ENCODE peak calls at places on chromosomes 2 and 18, in six cellular contexts. Q is HCT116, J is upper lobe of right lung, U is PC-9, L is lung, D is ovary. N is an unnamed sample. For H3K27me3 and H3K4me1, the result is how much of the 10 kb centered on the place peaks cover.

GRCh38 chr2:125085904-125086303 is 1060.8 kb downstream of the CNTNAP5 start:
- DNase-seq in Q (no peak), J (no peak), U (no peak), L (no peak), D (no peak), N (no peak)

GRCh38 chr2:48238381-48238780 is 291.6 kb upstream of the STON1 start:
- DNase-seq in Q (no peak), J (no peak), U (no peak), L (no peak), D (no peak), N (no peak)

GRCh38 chr18:40529478-40529877 is 1425.6 kb upstream of the PIK3C3 start:
- DNase-seq in Q (no peak), J (no peak), U (no peak), L (no peak), D (no peak), N (no peak)

GRCh38 chr2:120863173-120863545 is 127.5 kb downstream of the GLI2 start:
- DNase-seq in Q (no peak), J (peak), U (no peak), L (no peak), D (peak), N (no peak)

GRCh38 chr2:75526842-75527241 is 33.9 kb downstream of the EVA1A start:
- DNase-seq in Q (no peak), J (no peak), U (no peak), L (no peak), D (no peak), N (no peak)

GRCh38 chr18:27942706-27943105 is 234.2 kb downstream of the CDH2 start:
- DNase-seq in Q (no peak), J (no peak), U (peak), L (no peak), D (no peak), N (no peak)

GRCh38 chr2:190655570-190655969 is 6.7 kb downstream of the NAB1 start:
- DNase-seq in Q (no peak), J (no peak), U (no peak), L (no peak), D (no peak), N (no peak)

GRCh38 chr2:146642066-146642465 is 1202.8 kb upstream of the ACVR2A start:
- DNase-seq in Q (no peak), J (no peak), U (no peak), L (no peak), D (no peak), N (no peak)

GRCh38 chr2:60998628-60999545 is 18.6 kb upstream of the PEX13 start:
- DNase-seq in Q (no peak), J (no peak), U (no peak), L (no peak), D (no peak), N (no peak)

GRCh38 chr2:38509322-38509946 is 93.3 kb downstream of the HNRNPLL start:
- DNase-seq in Q (no peak), J (no peak), U (no peak), L (no peak), D (no peak), N (no peak)

GRCh38 chr2:189179607-189179979 is at the start of gene COL5A2:
- DNase-seq in Q (no peak), J (no peak), U (no peak), L (no peak), D (peak), N (no peak)

GRCh38 chr2:173326806-173327205 is 27.9 kb upstream of the CDCA7 start:
- DNase-seq in Q (no peak), J (no peak), U (no peak), L (no peak), D (no peak), N (no peak)

GRCh38 chr2:225354281-225354774 is 45.2 kb upstream of the NYAP2 start:
- DNase-seq in Q (peak), J (no peak), U (no peak), L (no peak), D (no peak), N (no peak)

GRCh38 chr2:149098722-149099121 is 60.2 kb downstream of the LYPD6B start:
- DNase-seq in Q (no peak), J (no peak), U (no peak), L (no peak), D (no peak), N (no peak)

GRCh38 chr2:138827426-138828054 is 47.4 kb upstream of the NXPH2 start:
- DNase-seq in Q (peak), J (no peak), U (peak), L (no peak), D (no peak), N (no peak)

GRCh38 chr2:27442981-27443323 is 771 bp downstream of the KRTCAP3 start:
- DNase-seq in Q (no peak), J (no peak), U (peak), L (no peak), D (peak), N (peak)

GRCh38 chr2:27441958-27442281 is 261 bp upstream of the KRTCAP3 start:
- DNase-seq in Q (no peak), J (no peak), U (no peak), L (no peak), D (no peak), N (no peak)

GRCh38 chr2:27441226-27441926 is 805 bp upstream of the KRTCAP3 start:
- DNase-seq in Q (no peak), J (no peak), U (no peak), L (no peak), D (peak), N (no peak)

GRCh38 chr2:27445155-27445554 is 3.0 kb downstream of the KRTCAP3 start:
- DNase-seq in Q (no peak), J (no peak), U (no peak), L (no peak), D (no peak), N (no peak)

DNA sequence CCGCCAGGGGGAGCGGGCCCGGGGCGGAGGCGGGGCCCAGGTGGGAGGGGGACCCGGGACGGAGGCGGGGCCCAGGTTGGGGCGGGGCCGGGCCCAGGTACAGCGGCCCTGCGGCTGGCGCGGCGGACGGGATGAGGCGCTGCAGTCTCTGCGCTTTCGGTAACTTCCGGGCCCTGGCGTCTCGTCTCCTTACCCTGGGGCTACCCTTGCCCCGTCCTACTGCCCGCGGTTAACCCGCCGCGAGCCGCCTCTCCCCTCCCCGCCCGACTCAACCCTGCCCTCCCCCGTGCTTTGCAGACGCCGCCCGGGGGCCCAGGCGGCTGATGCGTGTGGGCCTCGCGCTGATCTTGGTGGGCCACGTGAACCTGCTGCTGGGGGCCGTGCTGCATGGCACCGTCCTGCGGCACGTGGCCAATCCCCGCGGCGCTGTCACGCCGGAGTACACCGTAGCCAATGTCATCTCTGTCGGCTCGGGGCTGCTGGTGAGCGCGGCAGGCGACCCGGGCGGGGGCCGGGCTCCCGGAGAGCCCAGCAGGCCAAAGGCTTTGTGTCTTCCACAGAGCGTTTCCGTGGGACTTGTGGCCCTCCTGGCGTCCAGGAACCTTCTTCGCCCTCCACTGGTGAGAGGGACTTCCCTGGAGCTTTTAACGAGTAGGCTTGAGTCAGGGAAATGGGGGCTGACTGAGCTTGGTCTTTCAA is at the start of gene KRTCAP3:
- DNase-seq in Q (peak), J (peak), U (peak), L (peak), D (peak), N (peak)
- TF ChIP-seq CTCF in Q (peak), J (no peak), U (peak), L (no peak), D (no peak), N (no peak)

DNA sequence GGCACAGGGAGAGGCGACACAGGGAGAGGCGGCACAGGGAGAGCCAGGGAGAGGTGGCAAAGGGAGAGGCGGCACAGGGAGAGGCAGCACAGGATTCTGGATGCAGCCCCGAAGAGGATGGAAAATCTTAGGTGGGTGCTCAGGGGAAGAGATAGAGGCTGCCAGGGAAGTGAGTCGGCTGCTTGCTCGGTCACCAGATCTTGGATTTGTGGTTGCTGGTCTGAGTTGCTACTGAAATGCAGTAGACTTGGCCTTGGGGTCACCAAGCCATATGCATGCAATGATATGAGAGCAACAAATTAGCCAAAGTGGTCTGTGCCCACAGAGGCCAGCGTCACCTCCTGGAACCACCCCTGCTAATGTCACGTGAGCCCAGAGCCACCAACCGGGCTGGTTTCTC is 117.2 kb upstream of the SALL3 start:
- DNase-seq in Q (no peak), J (no peak), U (no peak), L (no peak), D (no peak), N (no peak)
- H3K27me3 ChIP-seq in Q (under half), J (under half), U (half or more), L (under half), D (under half), N (under half)

DNA sequence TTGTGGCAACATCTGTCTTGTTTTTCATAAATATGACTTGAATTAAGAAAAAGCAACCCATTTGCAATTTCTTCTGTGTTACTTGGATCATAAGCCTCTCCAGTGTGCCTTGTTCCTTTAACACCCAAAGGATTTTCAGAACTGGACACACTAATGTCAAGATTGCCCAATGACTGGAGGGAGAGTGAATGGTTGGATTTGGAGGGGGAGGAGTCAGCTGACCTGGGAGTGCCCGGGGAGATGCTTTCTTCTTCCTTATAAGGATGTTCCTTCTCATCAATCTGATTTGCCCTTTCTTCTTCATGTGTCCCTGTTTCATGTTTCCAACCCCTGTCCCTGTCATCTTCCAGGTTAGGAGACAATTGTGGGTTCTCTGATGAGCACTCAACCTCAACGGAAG is 48.8 kb downstream of the ALPK2 start:
- DNase-seq in Q (no peak), J (no peak), U (no peak), L (no peak), D (no peak), N (no peak)
- H3K4me1 ChIP-seq in Q (half or more), J (under half), U (under half), L (under half), D (under half), N (under half)

GRCh38 chr2:15738965-15739364 is 147.3 kb downstream of the DDX1 start:
- DNase-seq in Q (no peak), J (no peak), U (no peak), L (no peak), D (no peak), N (no peak)
- TF ChIP-seq CTCF in Q (no peak), J (no peak), U (no peak), L (no peak), D (no peak), N (no peak)

GRCh38 chr18:78939105-78939504 is 40.5 kb upstream of the SALL3 start:
- DNase-seq in Q (no peak), J (no peak), U (no peak), L (no peak), D (no peak), N (no peak)

GRCh38 chr18:78935406-78935805 is 44.2 kb upstream of the SALL3 start:
- DNase-seq in Q (no peak), J (peak), U (no peak), L (no peak), D (no peak), N (no peak)

GRCh38 chr18:78937166-78937565 is 42.5 kb upstream of the SALL3 start:
- DNase-seq in Q (no peak), J (no peak), U (no peak), L (no peak), D (no peak), N (no peak)

GRCh38 chr18:78936251-78937005 is 43.2 kb upstream of the SALL3 start:
- DNase-seq in Q (no peak), J (no peak), U (no peak), L (no peak), D (no peak), N (no peak)

DNA sequence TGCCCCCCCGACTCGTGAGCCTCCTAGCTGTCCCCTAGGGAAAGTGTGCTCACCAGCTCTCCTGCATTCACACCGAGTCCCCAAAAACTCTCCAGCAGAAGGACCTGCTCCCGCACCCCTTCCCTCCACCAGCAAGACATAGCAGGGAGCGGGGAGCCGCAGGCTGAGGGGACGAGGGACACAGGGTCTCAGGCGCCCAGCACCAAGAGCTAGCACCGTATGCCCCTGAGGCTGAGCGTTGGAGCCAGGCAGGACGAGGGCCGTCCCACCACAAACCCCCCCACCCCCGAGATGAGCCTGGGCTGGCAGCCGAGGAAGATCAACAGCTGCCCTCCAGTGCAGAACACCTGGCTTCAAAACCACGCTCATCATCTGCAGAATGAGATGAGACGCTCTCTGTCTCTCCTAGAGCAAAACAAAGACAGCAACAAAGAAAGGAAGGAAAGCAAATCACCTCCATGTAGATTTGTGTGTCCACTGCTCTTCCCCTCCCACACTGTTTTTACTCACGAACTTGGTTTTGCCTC is 39.8 kb upstream of the SALL3 start:
- DNase-seq in Q (no peak), J (no peak), U (no peak), L (no peak), D (no peak), N (no peak)
- H3K27me3 ChIP-seq in Q (under half), J (under half), U (half or more), L (under half), D (under half), N (under half)

DNA sequence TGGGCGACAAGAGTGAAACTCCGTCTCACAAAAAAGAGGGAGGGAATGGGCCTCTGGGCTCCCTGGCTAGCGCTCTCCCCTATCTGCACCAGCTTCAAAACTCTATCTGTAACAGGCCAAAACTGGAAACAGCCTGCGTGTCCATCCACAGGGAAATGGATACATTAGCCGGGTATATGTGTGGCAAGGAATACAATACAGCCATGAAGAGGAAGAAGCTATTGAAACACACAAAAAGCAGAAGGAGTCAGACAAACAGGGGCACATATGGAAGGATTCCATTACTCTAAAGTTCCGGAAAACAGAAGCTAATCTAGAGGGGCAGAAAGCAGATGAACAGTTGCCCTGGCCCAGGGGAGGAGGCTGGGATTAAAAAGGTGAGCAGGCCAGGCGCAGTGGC is 24.6 kb upstream of the SLC35F6 start:
- DNase-seq in Q (no peak), J (no peak), U (no peak), L (no peak), D (no peak), N (no peak)
- H3K4me1 ChIP-seq in Q (under half), J (under half), U (under half), L (under half), D (under half), N (under half)

GRCh38 chr2:63053889-63054725 is 3.5 kb downstream of the OTX1 start:
- DNase-seq in Q (no peak), J (no peak), U (no peak), L (no peak), D (peak), N (no peak)
- TF ChIP-seq CTCF in Q (no peak), J (peak), U (no peak), L (no peak), D (no peak), N (no peak)

GRCh38 chr2:562391-563364 is 114.5 kb downstream of the TMEM18 start:
- DNase-seq in Q (no peak), J (no peak), U (no peak), L (no peak), D (no peak), N (no peak)

GRCh38 chr2:567496-567864 is 109.7 kb downstream of the TMEM18 start:
- DNase-seq in Q (no peak), J (no peak), U (no peak), L (no peak), D (no peak), N (no peak)

GRCh38 chr2:563512-563911 is 113.7 kb downstream of the TMEM18 start:
- DNase-seq in Q (no peak), J (no peak), U (no peak), L (no peak), D (no peak), N (no peak)

GRCh38 chr2:566379-567313 is 110.6 kb downstream of the TMEM18 start:
- DNase-seq in Q (no peak), J (no peak), U (no peak), L (no peak), D (no peak), N (no peak)

DNA sequence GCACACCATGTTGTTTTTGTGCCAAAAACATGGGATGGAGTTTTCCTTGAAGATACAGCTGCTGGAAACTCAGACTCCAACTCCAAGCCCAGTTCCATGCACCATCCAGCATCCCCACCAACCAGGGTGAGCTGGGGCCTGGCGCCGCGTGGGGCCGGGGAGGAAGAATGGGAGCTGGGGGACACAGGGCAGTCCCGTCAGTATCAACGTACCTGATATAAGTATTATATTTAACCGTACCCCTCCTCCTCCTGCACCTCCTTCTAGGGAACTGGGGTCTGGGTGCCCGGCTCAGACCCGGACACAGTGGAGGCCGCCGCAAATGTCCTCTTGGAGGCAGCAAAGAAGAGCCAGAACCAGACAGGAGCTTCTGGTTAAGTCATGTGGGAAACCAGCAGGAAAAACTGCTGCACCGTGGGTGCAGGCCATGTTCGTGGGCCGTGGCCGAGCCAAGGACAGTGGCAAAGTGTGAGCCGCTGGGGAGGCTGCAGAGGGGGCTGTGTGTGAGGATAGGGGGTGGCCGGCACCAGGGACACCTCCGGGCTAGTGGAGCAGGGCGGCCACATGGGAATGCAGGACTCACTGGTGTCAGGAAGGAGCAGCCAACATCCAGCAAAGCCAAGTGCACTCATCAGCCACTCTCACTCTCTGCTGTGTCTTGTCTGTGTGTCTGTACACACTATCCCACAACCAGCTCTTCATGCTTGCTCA is 112.6 kb downstream of the TMEM18 start:
- DNase-seq in Q (no peak), J (no peak), U (no peak), L (no peak), D (no peak), N (no peak)
- H3K27me3 ChIP-seq in Q (under half), J (under half), U (under half), L (under half), D (under half), N (under half)

DNA sequence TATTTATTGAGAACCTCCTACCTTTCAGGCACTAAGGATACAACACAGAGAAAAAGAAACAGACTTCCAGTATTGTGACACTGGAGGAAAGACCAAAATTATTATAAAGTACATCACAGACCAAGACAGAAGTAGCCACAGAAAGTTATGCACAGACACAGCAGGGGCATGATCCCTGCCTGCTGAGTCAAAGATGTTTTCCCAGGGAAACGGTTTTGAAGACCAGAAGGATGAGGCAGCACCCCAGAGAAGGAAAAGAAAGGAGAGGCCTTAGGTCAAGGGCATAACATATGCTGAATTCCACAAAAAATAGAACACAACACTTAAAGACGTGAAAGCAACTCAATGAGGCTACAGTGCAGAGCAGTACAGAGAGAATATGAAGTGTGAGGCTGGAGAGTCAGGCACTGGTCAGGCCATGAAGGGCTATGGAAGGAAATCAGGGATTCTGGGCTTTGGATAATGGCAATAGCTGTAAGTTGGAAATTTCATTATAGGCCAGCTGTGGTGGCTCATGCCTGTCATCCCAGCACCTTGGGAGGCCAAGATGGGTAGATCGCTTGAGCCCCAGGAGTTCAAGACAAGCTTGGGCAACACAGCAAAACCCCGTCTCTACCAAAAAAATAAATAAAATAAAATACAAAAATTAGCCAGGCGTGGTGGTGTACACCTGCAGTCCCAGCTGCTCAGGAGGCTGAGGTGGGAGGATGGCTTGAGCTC is 8.2 kb downstream of the ADAM17 start:
- DNase-seq in Q (no peak), J (no peak), U (no peak), L (peak), D (no peak), N (no peak)
- H3K4me1 ChIP-seq in Q (under half), J (under half), U (under half), L (under half), D (under half), N (under half)